ENCODE peak calls at places on chromosomes 5 and 9, in eight cellular contexts. One of them, this sample, is unnamed.

GRCh38 chr9:71036501-71036900 is 84.9 kb downstream of the TRPM3 start:
- DNase-seq in RWPE2: no peak
- DNase-seq in SK-N-SH: no peak
- DNase-seq in dorsolateral prefrontal cortex: no peak
- DNase-seq in stomach: peak
- DNase-seq in CD8-positive, alpha-beta T cell: no peak
- DNase-seq in astrocyte of the spinal cord: peak
- DNase-seq in thoracic aorta: no peak
- DNase-seq in this sample: peak

GRCh38 chr5:61275841-61276240 is 56.2 kb upstream of the ZSWIM6 start:
- DNase-seq in RWPE2: peak
- DNase-seq in SK-N-SH: no peak
- DNase-seq in dorsolateral prefrontal cortex: peak
- DNase-seq in stomach: no peak
- DNase-seq in CD8-positive, alpha-beta T cell: no peak
- DNase-seq in astrocyte of the spinal cord: peak
- DNase-seq in thoracic aorta: peak
- DNase-seq in this sample: peak

GRCh38 chr9:105656131-105656921 is 5.9 kb upstream of the TAL2 start:
- DNase-seq in RWPE2: no peak
- DNase-seq in SK-N-SH: peak
- DNase-seq in dorsolateral prefrontal cortex: peak
- DNase-seq in stomach: peak
- DNase-seq in CD8-positive, alpha-beta T cell: peak
- DNase-seq in astrocyte of the spinal cord: no peak
- DNase-seq in thoracic aorta: no peak
- DNase-seq in this sample: no peak

GRCh38 chr5:176732736-176733585 is 77.4 kb upstream of the UNC5A start:
- DNase-seq in RWPE2: peak
- DNase-seq in SK-N-SH: peak
- DNase-seq in dorsolateral prefrontal cortex: peak
- DNase-seq in stomach: no peak
- DNase-seq in CD8-positive, alpha-beta T cell: no peak
- DNase-seq in astrocyte of the spinal cord: no peak
- DNase-seq in thoracic aorta: no peak
- DNase-seq in this sample: no peak

GRCh38 chr9:136297016-136297691 is 6.7 kb downstream of the CCDC187 start:
- DNase-seq in RWPE2: no peak
- DNase-seq in SK-N-SH: no peak
- DNase-seq in dorsolateral prefrontal cortex: no peak
- DNase-seq in stomach: peak
- DNase-seq in CD8-positive, alpha-beta T cell: no peak
- DNase-seq in astrocyte of the spinal cord: no peak
- DNase-seq in thoracic aorta: no peak
- DNase-seq in this sample: no peak

GRCh38 chr5:133189881-133190280 is 138.1 kb downstream of the HSPA4 start:
- DNase-seq in RWPE2: no peak
- DNase-seq in SK-N-SH: no peak
- DNase-seq in dorsolateral prefrontal cortex: no peak
- DNase-seq in stomach: no peak
- DNase-seq in CD8-positive, alpha-beta T cell: no peak
- DNase-seq in astrocyte of the spinal cord: no peak
- DNase-seq in thoracic aorta: no peak
- DNase-seq in this sample: no peak

GRCh38 chr5:176837707-176838115 is 27.4 kb downstream of the UNC5A start:
- DNase-seq in RWPE2: peak
- DNase-seq in SK-N-SH: no peak
- DNase-seq in dorsolateral prefrontal cortex: no peak
- DNase-seq in stomach: peak
- DNase-seq in CD8-positive, alpha-beta T cell: peak
- DNase-seq in astrocyte of the spinal cord: peak
- DNase-seq in thoracic aorta: peak
- DNase-seq in this sample: peak

GRCh38 chr9:14207352-14207995 is 106.5 kb downstream of the NFIB start:
- DNase-seq in RWPE2: no peak
- DNase-seq in SK-N-SH: no peak
- DNase-seq in dorsolateral prefrontal cortex: no peak
- DNase-seq in stomach: no peak
- DNase-seq in CD8-positive, alpha-beta T cell: no peak
- DNase-seq in astrocyte of the spinal cord: no peak
- DNase-seq in thoracic aorta: no peak
- DNase-seq in this sample: no peak

GRCh38 chr9:128409998-128410397 is 10.7 kb upstream of the CERCAM start:
- DNase-seq in RWPE2: no peak
- DNase-seq in SK-N-SH: no peak
- DNase-seq in dorsolateral prefrontal cortex: peak
- DNase-seq in stomach: no peak
- DNase-seq in CD8-positive, alpha-beta T cell: no peak
- DNase-seq in astrocyte of the spinal cord: peak
- DNase-seq in thoracic aorta: no peak
- DNase-seq in this sample: no peak

GRCh38 chr9:36530224-36530623 is 42.5 kb upstream of the MELK start:
- DNase-seq in RWPE2: no peak
- DNase-seq in SK-N-SH: no peak
- DNase-seq in dorsolateral prefrontal cortex: no peak
- DNase-seq in stomach: no peak
- DNase-seq in CD8-positive, alpha-beta T cell: no peak
- DNase-seq in astrocyte of the spinal cord: no peak
- DNase-seq in thoracic aorta: no peak
- DNase-seq in this sample: no peak

GRCh38 chr9:132937463-132937901 is 6.9 kb downstream of the TSC1 start:
- DNase-seq in RWPE2: no peak
- DNase-seq in SK-N-SH: no peak
- DNase-seq in dorsolateral prefrontal cortex: no peak
- DNase-seq in stomach: no peak
- DNase-seq in CD8-positive, alpha-beta T cell: no peak
- DNase-seq in astrocyte of the spinal cord: no peak
- DNase-seq in thoracic aorta: no peak
- DNase-seq in this sample: no peak

GRCh38 chr5:147809830-147810666 is 21.4 kb downstream of the SPINK1 start:
- DNase-seq in RWPE2: no peak
- DNase-seq in SK-N-SH: no peak
- DNase-seq in dorsolateral prefrontal cortex: no peak
- DNase-seq in stomach: no peak
- DNase-seq in CD8-positive, alpha-beta T cell: no peak
- DNase-seq in astrocyte of the spinal cord: peak
- DNase-seq in thoracic aorta: no peak
- DNase-seq in this sample: no peak

GRCh38 chr5:107026098-107026497 is 644.6 kb downstream of the EFNA5 start:
- DNase-seq in RWPE2: no peak
- DNase-seq in SK-N-SH: no peak
- DNase-seq in dorsolateral prefrontal cortex: no peak
- DNase-seq in stomach: no peak
- DNase-seq in CD8-positive, alpha-beta T cell: no peak
- DNase-seq in astrocyte of the spinal cord: no peak
- DNase-seq in thoracic aorta: no peak
- DNase-seq in this sample: no peak

GRCh38 chr5:181133610-181134231 is 2.8 kb upstream of the OR2V1 start:
- DNase-seq in RWPE2: peak
- DNase-seq in SK-N-SH: no peak
- DNase-seq in dorsolateral prefrontal cortex: no peak
- DNase-seq in stomach: peak
- DNase-seq in CD8-positive, alpha-beta T cell: no peak
- DNase-seq in astrocyte of the spinal cord: peak
- DNase-seq in thoracic aorta: no peak
- DNase-seq in this sample: peak

GRCh38 chr5:89849819-89850515 is 559.6 kb downstream of the CETN3 start:
- DNase-seq in RWPE2: no peak
- DNase-seq in SK-N-SH: no peak
- DNase-seq in dorsolateral prefrontal cortex: no peak
- DNase-seq in stomach: no peak
- DNase-seq in CD8-positive, alpha-beta T cell: no peak
- DNase-seq in astrocyte of the spinal cord: peak
- DNase-seq in thoracic aorta: no peak
- DNase-seq in this sample: no peak

GRCh38 chr5:150058480-150059126 is 27.8 kb downstream of the CSF1R start:
- DNase-seq in RWPE2: peak
- DNase-seq in SK-N-SH: peak
- DNase-seq in dorsolateral prefrontal cortex: no peak
- DNase-seq in stomach: no peak
- DNase-seq in CD8-positive, alpha-beta T cell: no peak
- DNase-seq in astrocyte of the spinal cord: peak
- DNase-seq in thoracic aorta: no peak
- DNase-seq in this sample: peak

GRCh38 chr5:158925314-158925713 is 174.4 kb downstream of the EBF1 start:
- DNase-seq in RWPE2: no peak
- DNase-seq in SK-N-SH: no peak
- DNase-seq in dorsolateral prefrontal cortex: no peak
- DNase-seq in stomach: no peak
- DNase-seq in CD8-positive, alpha-beta T cell: no peak
- DNase-seq in astrocyte of the spinal cord: no peak
- DNase-seq in thoracic aorta: no peak
- DNase-seq in this sample: no peak

GRCh38 chr5:124869481-124870033 is 123.1 kb upstream of the ZNF608 start:
- DNase-seq in RWPE2: no peak
- DNase-seq in SK-N-SH: peak
- DNase-seq in dorsolateral prefrontal cortex: no peak
- DNase-seq in stomach: no peak
- DNase-seq in CD8-positive, alpha-beta T cell: no peak
- DNase-seq in astrocyte of the spinal cord: no peak
- DNase-seq in thoracic aorta: no peak
- DNase-seq in this sample: no peak

DNA sequence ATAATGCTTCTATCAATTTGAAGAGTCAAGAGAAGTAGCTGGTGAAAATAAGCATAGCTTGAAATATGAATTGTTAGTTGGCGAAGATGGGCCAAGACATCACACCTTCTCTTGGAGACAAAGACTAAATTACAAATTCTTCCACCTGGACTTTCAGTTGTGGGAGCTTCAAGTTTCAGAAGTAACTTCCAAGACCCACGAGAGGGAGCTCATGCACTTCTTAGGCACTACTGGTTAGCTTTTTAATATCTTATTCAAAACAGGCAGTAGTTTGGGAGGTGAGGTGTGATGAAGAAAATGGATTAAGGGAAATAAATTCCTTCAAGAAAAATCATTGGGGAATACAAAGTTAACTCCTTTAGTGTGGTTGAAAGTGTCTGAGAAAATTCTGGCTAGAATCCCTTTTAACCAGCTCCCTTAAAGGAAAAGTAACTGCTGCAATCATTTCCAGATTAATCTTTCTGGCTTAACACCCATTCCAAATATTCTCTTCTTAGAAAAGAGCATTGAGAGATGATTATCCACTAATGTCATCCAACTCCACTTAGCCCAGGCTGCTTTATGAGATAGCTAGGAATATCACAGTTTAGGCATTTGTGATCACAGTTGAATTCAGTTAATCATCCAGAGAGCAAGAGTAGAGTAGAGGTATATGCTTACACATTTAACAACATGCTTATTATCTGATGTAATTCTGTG is 139.5 kb upstream of the DMRTA1 start:
- DNase-seq in RWPE2: no peak
- DNase-seq in SK-N-SH: no peak
- DNase-seq in dorsolateral prefrontal cortex: no peak
- DNase-seq in stomach: peak
- DNase-seq in CD8-positive, alpha-beta T cell: no peak
- DNase-seq in astrocyte of the spinal cord: peak
- DNase-seq in thoracic aorta: no peak
- DNase-seq in this sample: peak
- TF ChIP-seq CTCF in RWPE2: peak
- TF ChIP-seq CTCF in SK-N-SH: peak
- TF ChIP-seq CTCF in dorsolateral prefrontal cortex: peak
- TF ChIP-seq CTCF in stomach: peak
- TF ChIP-seq CTCF in CD8-positive, alpha-beta T cell: no peak
- TF ChIP-seq CTCF in astrocyte of the spinal cord: peak
- TF ChIP-seq CTCF in thoracic aorta: peak
- TF ChIP-seq CTCF in this sample: peak

GRCh38 chr5:113179156-113179555 is 202.6 kb downstream of the DCP2 start:
- DNase-seq in RWPE2: no peak
- DNase-seq in SK-N-SH: peak
- DNase-seq in dorsolateral prefrontal cortex: no peak
- DNase-seq in stomach: no peak
- DNase-seq in CD8-positive, alpha-beta T cell: no peak
- DNase-seq in astrocyte of the spinal cord: no peak
- DNase-seq in thoracic aorta: no peak
- DNase-seq in this sample: no peak

GRCh38 chr5:113181409-113181808 is 204.8 kb downstream of the DCP2 start:
- DNase-seq in RWPE2: no peak
- DNase-seq in SK-N-SH: no peak
- DNase-seq in dorsolateral prefrontal cortex: no peak
- DNase-seq in stomach: no peak
- DNase-seq in CD8-positive, alpha-beta T cell: no peak
- DNase-seq in astrocyte of the spinal cord: no peak
- DNase-seq in thoracic aorta: no peak
- DNase-seq in this sample: no peak

GRCh38 chr5:113182658-113183344 is 206.2 kb downstream of the DCP2 start:
- DNase-seq in RWPE2: no peak
- DNase-seq in SK-N-SH: no peak
- DNase-seq in dorsolateral prefrontal cortex: no peak
- DNase-seq in stomach: no peak
- DNase-seq in CD8-positive, alpha-beta T cell: no peak
- DNase-seq in astrocyte of the spinal cord: no peak
- DNase-seq in thoracic aorta: no peak
- DNase-seq in this sample: no peak

GRCh38 chr5:113183694-113184093 is 207.1 kb downstream of the DCP2 start:
- DNase-seq in RWPE2: no peak
- DNase-seq in SK-N-SH: no peak
- DNase-seq in dorsolateral prefrontal cortex: no peak
- DNase-seq in stomach: no peak
- DNase-seq in CD8-positive, alpha-beta T cell: no peak
- DNase-seq in astrocyte of the spinal cord: no peak
- DNase-seq in thoracic aorta: no peak
- DNase-seq in this sample: no peak

GRCh38 chr5:113181853-113182490 is 205.4 kb downstream of the DCP2 start:
- DNase-seq in RWPE2: no peak
- DNase-seq in SK-N-SH: peak
- DNase-seq in dorsolateral prefrontal cortex: no peak
- DNase-seq in stomach: no peak
- DNase-seq in CD8-positive, alpha-beta T cell: no peak
- DNase-seq in astrocyte of the spinal cord: no peak
- DNase-seq in thoracic aorta: no peak
- DNase-seq in this sample: no peak
- H3K4me3 ChIP-seq in RWPE2: no peak
- H3K4me3 ChIP-seq in SK-N-SH: no peak
- H3K4me3 ChIP-seq in dorsolateral prefrontal cortex: no peak
- H3K4me3 ChIP-seq in stomach: no peak
- H3K4me3 ChIP-seq in CD8-positive, alpha-beta T cell: no peak
- H3K4me3 ChIP-seq in astrocyte of the spinal cord: no peak
- H3K4me3 ChIP-seq in thoracic aorta: no peak
- H3K4me3 ChIP-seq in this sample: no peak

DNA sequence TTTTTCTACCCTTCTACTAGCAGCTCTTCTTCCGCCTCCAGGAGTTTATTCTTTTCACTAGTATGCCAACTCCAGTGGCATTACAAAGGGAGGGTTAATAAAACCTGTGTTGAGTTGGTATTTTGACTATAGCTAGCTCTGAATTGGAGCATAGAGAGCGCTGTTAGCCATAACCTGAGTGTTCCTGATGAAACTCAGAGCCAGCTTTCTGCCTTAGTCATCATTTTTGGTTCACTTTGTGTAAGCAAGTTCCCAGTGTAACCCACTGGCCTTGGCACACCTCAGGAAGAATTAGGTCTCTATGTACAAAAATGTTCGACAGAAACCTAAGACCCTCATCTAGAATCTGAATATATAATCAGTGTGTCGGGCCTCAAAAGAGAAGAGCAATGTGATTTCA is 238.9 kb downstream of the NR3C1 start:
- DNase-seq in RWPE2: no peak
- DNase-seq in SK-N-SH: no peak
- DNase-seq in dorsolateral prefrontal cortex: no peak
- DNase-seq in stomach: no peak
- DNase-seq in CD8-positive, alpha-beta T cell: no peak
- DNase-seq in astrocyte of the spinal cord: no peak
- DNase-seq in thoracic aorta: no peak
- DNase-seq in this sample: no peak
- TF ChIP-seq CTCF in RWPE2: no peak
- TF ChIP-seq CTCF in SK-N-SH: no peak
- TF ChIP-seq CTCF in dorsolateral prefrontal cortex: no peak
- TF ChIP-seq CTCF in stomach: no peak
- TF ChIP-seq CTCF in CD8-positive, alpha-beta T cell: no peak
- TF ChIP-seq CTCF in astrocyte of the spinal cord: no peak
- TF ChIP-seq CTCF in thoracic aorta: no peak
- TF ChIP-seq CTCF in this sample: no peak

GRCh38 chr5:135028791-135029467 is 5.1 kb downstream of the PITX1 start:
- DNase-seq in RWPE2: peak
- DNase-seq in SK-N-SH: peak
- DNase-seq in dorsolateral prefrontal cortex: no peak
- DNase-seq in stomach: no peak
- DNase-seq in CD8-positive, alpha-beta T cell: no peak
- DNase-seq in astrocyte of the spinal cord: no peak
- DNase-seq in thoracic aorta: no peak
- DNase-seq in this sample: no peak
- H3K4me3 ChIP-seq in RWPE2: peak
- H3K4me3 ChIP-seq in SK-N-SH: no peak
- H3K4me3 ChIP-seq in dorsolateral prefrontal cortex: no peak
- H3K4me3 ChIP-seq in stomach: peak
- H3K4me3 ChIP-seq in CD8-positive, alpha-beta T cell: no peak
- H3K4me3 ChIP-seq in astrocyte of the spinal cord: no peak
- H3K4me3 ChIP-seq in thoracic aorta: no peak
- H3K4me3 ChIP-seq in this sample: no peak

This sample was measured in HFF-Myc.